ENCODE peak calls at places on chromosomes 4 and X, in four cellular contexts. N, M, D and P are unnamed samples.

GRCh38 chr4:109294006-109294405 is 8.5 kb downstream of the COL25A1 start:
- DNase-seq in N (no peak), M (no peak), D (peak), P (no peak)

GRCh38 chr4:65943076-65943475 is 272.8 kb upstream of the EPHA5 start:
- DNase-seq in N (no peak), M (no peak), D (no peak), P (no peak)

GRCh38 chrX:698246-698645 is 67.7 kb downstream of the SHOX start:
- DNase-seq in N (no peak), M (no peak), D (no peak), P (no peak)

GRCh38 chr4:3158841-3159240 is 84.4 kb downstream of the HTT start:
- DNase-seq in N (no peak), M (no peak), D (no peak), P (no peak)

GRCh38 chr4:122453384-122454000 is 3.0 kb downstream of the IL2 start:
- DNase-seq in N (no peak), M (no peak), D (no peak), P (no peak)

GRCh38 chr4:139450586-139450985 is 3.3 kb upstream of the RAB33B start:
- DNase-seq in N (no peak), M (no peak), D (no peak), P (no peak)

GRCh38 chrX:48471504-48471903 is 1.4 kb upstream of the SLC38A5 start:
- DNase-seq in N (no peak), M (no peak), D (no peak), P (no peak)

GRCh38 chr4:37815591-37815990 is 10.9 kb upstream of the PGM2 start:
- DNase-seq in N (no peak), M (no peak), D (no peak), P (no peak)

GRCh38 chr4:109051054-109051453 is 251.4 kb downstream of the COL25A1 start:
- DNase-seq in N (no peak), M (no peak), D (no peak), P (no peak)

GRCh38 chr4:69689530-69690111 is 36.6 kb upstream of the UGT2A1 start:
- DNase-seq in N (no peak), M (no peak), D (peak), P (no peak)

GRCh38 chr4:159283697-159284492 is 181.0 kb downstream of the RAPGEF2 start:
- DNase-seq in N (no peak), M (no peak), D (no peak), P (no peak)

GRCh38 chr4:37023504-37023903 is 221.0 kb upstream of the NWD2 start:
- DNase-seq in N (no peak), M (no peak), D (no peak), P (no peak)

DNA sequence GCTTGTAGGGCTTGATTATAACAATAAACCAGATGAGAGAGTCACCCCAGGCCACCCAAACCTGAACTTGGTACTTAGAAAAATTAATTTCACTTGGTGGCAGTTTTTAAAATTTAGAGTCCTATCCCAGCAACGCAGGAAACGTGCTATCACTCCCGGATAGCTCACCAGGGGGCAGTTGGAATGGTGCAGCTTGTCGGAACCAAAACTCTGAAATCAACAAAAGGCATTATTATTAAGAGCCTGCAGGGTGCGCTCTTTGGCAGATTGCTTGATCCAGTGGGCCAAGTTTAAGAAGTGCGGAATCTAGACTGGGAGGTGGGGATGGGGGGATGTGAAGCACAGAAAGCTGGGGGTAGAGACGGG is 2.4 kb downstream of the FRAS1 start:
- DNase-seq in N (peak), M (no peak), D (peak), P (peak)
- H3K27ac ChIP-seq in N (no peak), M (peak), D (no peak), P (peak)

DNA sequence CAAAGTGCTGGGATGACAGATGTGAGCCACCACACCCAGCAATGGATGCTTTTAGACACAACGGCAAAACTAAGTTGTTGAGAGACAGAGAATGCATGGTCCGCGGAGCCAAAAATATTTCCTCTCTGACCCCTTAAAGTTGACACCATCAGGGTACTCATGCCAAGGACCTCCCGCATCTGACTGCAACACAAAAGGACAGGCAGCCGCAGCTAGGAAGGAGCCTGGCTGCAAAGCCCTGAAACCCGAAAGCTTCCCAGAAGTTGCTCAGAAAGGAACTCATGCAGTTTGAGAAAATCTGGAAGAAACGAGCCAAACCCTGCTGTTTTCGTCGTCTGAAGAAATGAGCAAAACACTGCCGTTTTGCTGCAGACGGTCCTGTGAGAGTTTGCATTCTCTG is 16.5 kb downstream of the DHRSX start:
- DNase-seq in N (no peak), M (no peak), D (no peak), P (no peak)
- H3K4me3 ChIP-seq in N (peak), M (peak), D (no peak), P (peak)

GRCh38 chrX:112731793-112732192 is 52.1 kb upstream of the LHFPL1 start:
- DNase-seq in N (no peak), M (no peak), D (peak), P (no peak)
- TF ChIP-seq CTCF in N (no peak), M (no peak), D (peak), P (no peak)

DNA sequence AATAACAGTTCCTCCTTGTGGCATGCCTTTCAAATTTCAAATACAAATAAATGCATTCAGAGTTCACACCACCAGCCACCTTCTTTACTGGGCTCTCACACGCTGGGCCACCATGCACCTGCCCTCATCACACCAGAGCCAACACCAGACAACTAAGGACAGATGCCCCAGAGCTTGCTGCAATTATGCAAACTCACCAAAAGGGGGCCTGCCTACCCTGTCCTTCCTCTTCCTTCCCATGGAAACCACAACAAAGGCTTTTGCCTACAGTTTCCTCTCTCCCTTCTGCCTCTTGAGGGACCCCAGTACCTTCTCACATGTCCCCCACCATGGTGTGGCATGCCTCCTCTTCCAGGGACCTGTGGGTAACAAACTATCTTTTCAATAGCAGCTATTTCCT is 1333.9 kb upstream of the TENM3 start:
- DNase-seq in N (no peak), M (no peak), D (peak), P (no peak)
- H3K27ac ChIP-seq in N (no peak), M (no peak), D (no peak), P (no peak)

GRCh38 chr4:110619001-110619350 is 3.9 kb downstream of the PITX2 start:
- DNase-seq in N (no peak), M (no peak), D (no peak), P (no peak)

GRCh38 chr4:110616162-110617062 is 6.5 kb downstream of the PITX2 start:
- DNase-seq in N (no peak), M (no peak), D (no peak), P (no peak)

GRCh38 chr4:110619401-110620247 is 3.3 kb downstream of the PITX2 start:
- DNase-seq in N (no peak), M (no peak), D (no peak), P (no peak)

GRCh38 chr4:110617095-110617494 is 5.8 kb downstream of the PITX2 start:
- DNase-seq in N (no peak), M (no peak), D (no peak), P (no peak)

GRCh38 chr4:110618091-110619000 is 4.5 kb downstream of the PITX2 start:
- DNase-seq in N (no peak), M (no peak), D (no peak), P (no peak)
- H3K4me3 ChIP-seq in N (no peak), M (no peak), D (no peak), P (no peak)